ENCODE peak calls at places on chromosomes 6 and 20, in six cellular contexts. U is foreskin keratinocyte, O is T-helper 9 cell, I is ovary, V is hypothalamus, D is heart right ventricle. W is an unnamed sample.

GRCh38 chr6:96066376-96066775 is 50.6 kb downstream of the FUT9 start:
- DNase-seq in D (no peak), U (no peak), O (no peak), V (no peak), I (no peak), W (no peak)

GRCh38 chr6:25007269-25007699 is 71.5 kb upstream of the RIPOR2 start:
- DNase-seq in V (no peak), O (no peak), I (no peak), D (no peak), U (no peak), W (no peak)

GRCh38 chr6:38631186-38631783 is 8.4 kb downstream of the BTBD9 start:
- DNase-seq in D (no peak), V (no peak), O (no peak), U (no peak), I (no peak), W (no peak)

GRCh38 chr20:39879296-39879695 is 809.7 kb downstream of the MAFB start:
- DNase-seq in O (no peak), U (peak; percentile 31), V (no peak), I (no peak), D (no peak), W (no peak)

GRCh38 chr6:25223421-25224052 is 55.6 kb upstream of the CARMIL1 start:
- DNase-seq in O (peak; percentile 56), I (peak; percentile 79), V (peak; percentile 50), U (no peak), D (peak; percentile 56), W (peak; percentile 73)

GRCh38 chr20:61959301-61959700 is 106.4 kb downstream of the TAF4 start:
- DNase-seq in I (peak; percentile 75), U (no peak), V (no peak), O (no peak), D (no peak), W (peak; percentile 7)

GRCh38 chr6:125834347-125834746 is 43.6 kb downstream of the NCOA7 start:
- DNase-seq in I (no peak), D (no peak), V (no peak), O (no peak), U (no peak), W (no peak)

GRCh38 chr6:31877651-31878161 is 1.1 kb downstream of the SLC44A4 start:
- DNase-seq in D (no peak), U (no peak), O (no peak), V (no peak), I (no peak), W (no peak)

W was measured in heart left ventricle.